ENCODE peak calls at places on chromosomes 4 and X, in four cellular contexts. One of them, this sample, is unnamed.

GRCh38 chrX:20594985-20595384 is 328.3 kb upstream of the RPS6KA3 start:
- DNase-seq in ovary: no peak
- DNase-seq in type B pancreatic cell: no peak
- DNase-seq in MM.1S: no peak
- DNase-seq in this sample: no peak

GRCh38 chrX:136063340-136064079 is 78.3 kb downstream of the SLC9A6 start:
- DNase-seq in ovary: no peak
- DNase-seq in type B pancreatic cell: no peak
- DNase-seq in MM.1S: no peak
- DNase-seq in this sample: no peak

GRCh38 chrX:23185951-23186350 is 148.7 kb upstream of the PTCHD1 start:
- DNase-seq in ovary: no peak
- DNase-seq in type B pancreatic cell: no peak
- DNase-seq in MM.1S: no peak
- DNase-seq in this sample: no peak

GRCh38 chr4:115780835-115781234 is 667.4 kb upstream of the NDST4 start:
- DNase-seq in ovary: no peak
- DNase-seq in type B pancreatic cell: no peak
- DNase-seq in MM.1S: no peak
- DNase-seq in this sample: no peak

GRCh38 chr4:39494354-39494753 is 32.9 kb downstream of the UGDH start:
- DNase-seq in ovary: no peak
- DNase-seq in type B pancreatic cell: no peak
- DNase-seq in MM.1S: no peak
- DNase-seq in this sample: no peak

GRCh38 chr4:159400782-159401712 is 298.2 kb downstream of the RAPGEF2 start:
- DNase-seq in ovary: no peak
- DNase-seq in type B pancreatic cell: no peak
- DNase-seq in MM.1S: no peak
- DNase-seq in this sample: no peak

GRCh38 chr4:148214529-148215166 is 227.6 kb downstream of the NR3C2 start:
- DNase-seq in ovary: peak
- DNase-seq in type B pancreatic cell: no peak
- DNase-seq in MM.1S: no peak
- DNase-seq in this sample: no peak

GRCh38 chrX:76279007-76279406 is 106.1 kb downstream of the PBDC1 start:
- DNase-seq in ovary: no peak
- DNase-seq in type B pancreatic cell: no peak
- DNase-seq in MM.1S: peak
- DNase-seq in this sample: peak

GRCh38 chrX:16610121-16610565 is 39.8 kb upstream of the S100G start:
- DNase-seq in ovary: no peak
- DNase-seq in type B pancreatic cell: no peak
- DNase-seq in MM.1S: no peak
- DNase-seq in this sample: no peak

GRCh38 chrX:84047339-84047738 is 140.7 kb downstream of the RPS6KA6 start:
- DNase-seq in ovary: no peak
- DNase-seq in type B pancreatic cell: no peak
- DNase-seq in MM.1S: no peak
- DNase-seq in this sample: no peak

GRCh38 chrX:101230636-101231035 is 11.1 kb downstream of the DRP2 start:
- DNase-seq in ovary: no peak
- DNase-seq in type B pancreatic cell: no peak
- DNase-seq in MM.1S: no peak
- DNase-seq in this sample: no peak

GRCh38 chr4:139594591-139595185 is 38.7 kb upstream of the SETD7 start:
- DNase-seq in ovary: no peak
- DNase-seq in type B pancreatic cell: no peak
- DNase-seq in MM.1S: no peak
- DNase-seq in this sample: no peak

GRCh38 chr4:65918872-65919271 is 248.6 kb upstream of the EPHA5 start:
- DNase-seq in ovary: no peak
- DNase-seq in type B pancreatic cell: no peak
- DNase-seq in MM.1S: no peak
- DNase-seq in this sample: no peak

DNA sequence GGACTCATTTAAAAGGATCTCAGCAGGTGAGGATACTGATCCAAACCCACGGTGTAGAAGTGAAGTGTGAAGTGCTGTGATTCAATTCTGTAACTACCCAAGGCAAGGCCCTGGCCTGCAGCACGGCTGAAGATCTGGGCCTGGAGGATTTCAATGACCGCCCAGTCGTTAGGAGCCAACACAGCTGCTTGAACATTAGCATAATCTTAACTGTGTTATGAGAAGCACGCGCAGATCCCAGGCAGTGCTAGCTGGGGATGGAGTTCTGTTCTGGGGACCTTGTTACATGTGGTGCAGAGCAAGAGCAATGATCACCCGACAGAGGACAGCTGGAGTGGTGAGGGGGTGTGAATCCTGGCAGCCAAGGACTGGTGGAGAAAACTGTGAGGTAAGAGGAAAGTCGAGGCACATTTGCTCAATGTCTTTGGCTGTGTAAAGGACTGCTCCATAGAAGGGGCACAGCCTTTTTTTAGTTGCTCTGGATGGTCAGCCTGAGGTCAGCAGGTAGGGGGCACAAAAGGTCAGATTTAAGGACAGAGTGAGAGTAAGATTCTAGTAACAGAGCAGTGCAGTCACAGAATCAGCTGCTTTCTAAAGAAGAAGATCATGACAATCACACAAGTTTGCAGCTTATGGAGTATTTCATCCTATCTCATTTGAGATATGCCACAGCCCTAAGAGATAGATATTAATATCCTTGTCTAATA is 181.8 kb downstream of the DCLK2 start:
- DNase-seq in ovary: no peak
- DNase-seq in type B pancreatic cell: no peak
- DNase-seq in MM.1S: no peak
- DNase-seq in this sample: no peak
- TF ChIP-seq CTCF in ovary: no peak
- TF ChIP-seq CTCF in type B pancreatic cell: no peak
- TF ChIP-seq CTCF in MM.1S: no peak
- TF ChIP-seq CTCF in this sample: no peak

GRCh38 chr4:155173371-155173770 is 35.1 kb upstream of the NPY2R start:
- DNase-seq in ovary: no peak
- DNase-seq in type B pancreatic cell: no peak
- DNase-seq in MM.1S: no peak
- DNase-seq in this sample: no peak
- TF ChIP-seq CTCF in ovary: no peak
- TF ChIP-seq CTCF in type B pancreatic cell: no peak
- TF ChIP-seq CTCF in MM.1S: no peak
- TF ChIP-seq CTCF in this sample: no peak

GRCh38 chrX:19005909-19006308 is 22.0 kb upstream of the PHKA2 start:
- DNase-seq in ovary: no peak
- DNase-seq in type B pancreatic cell: no peak
- DNase-seq in MM.1S: no peak
- DNase-seq in this sample: no peak
- TF ChIP-seq CTCF in ovary: no peak
- TF ChIP-seq CTCF in type B pancreatic cell: no peak
- TF ChIP-seq CTCF in MM.1S: no peak
- TF ChIP-seq CTCF in this sample: no peak

GRCh38 chr4:184511156-184511555 is 36.8 kb upstream of the IRF2 start:
- DNase-seq in ovary: no peak
- DNase-seq in type B pancreatic cell: no peak
- DNase-seq in MM.1S: no peak
- DNase-seq in this sample: no peak

GRCh38 chr4:184503869-184504300 is 29.5 kb upstream of the IRF2 start:
- DNase-seq in ovary: no peak
- DNase-seq in type B pancreatic cell: no peak
- DNase-seq in MM.1S: no peak
- DNase-seq in this sample: no peak

GRCh38 chr4:184504385-184504784 is 30.0 kb upstream of the IRF2 start:
- DNase-seq in ovary: no peak
- DNase-seq in type B pancreatic cell: no peak
- DNase-seq in MM.1S: no peak
- DNase-seq in this sample: no peak

GRCh38 chr4:184510431-184510830 is 36.1 kb upstream of the IRF2 start:
- DNase-seq in ovary: no peak
- DNase-seq in type B pancreatic cell: no peak
- DNase-seq in MM.1S: no peak
- DNase-seq in this sample: no peak

DNA sequence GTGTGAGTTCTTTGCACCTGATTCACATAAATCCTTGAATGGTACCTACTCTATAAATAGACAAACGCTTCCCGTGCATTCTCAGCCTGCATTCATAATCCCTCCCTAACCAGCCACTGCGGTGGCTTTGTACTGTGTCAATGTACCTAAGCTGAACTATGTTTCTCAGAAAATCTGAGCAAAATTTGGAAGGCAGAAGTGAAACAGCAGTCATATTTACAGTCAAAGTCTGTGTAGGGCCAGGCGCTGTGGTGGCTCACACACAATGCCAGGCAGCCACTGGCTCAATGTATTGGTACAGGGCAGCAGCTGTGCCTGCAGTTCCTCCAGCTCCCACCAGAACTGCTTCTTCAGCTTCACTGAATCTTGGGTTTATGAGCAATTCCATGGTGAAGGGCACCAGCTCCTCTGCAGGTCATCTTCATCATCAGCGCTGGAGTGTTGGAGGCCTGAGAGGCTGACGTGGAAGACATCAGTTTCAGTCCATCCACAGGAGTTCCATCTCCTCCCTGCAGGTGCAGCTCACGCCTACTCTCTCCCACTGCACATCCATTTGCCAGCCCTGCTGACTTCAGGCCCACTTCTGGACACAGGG is 32.3 kb upstream of the IRF2 start:
- DNase-seq in ovary: no peak
- DNase-seq in type B pancreatic cell: no peak
- DNase-seq in MM.1S: peak
- DNase-seq in this sample: peak
- TF ChIP-seq CTCF in ovary: no peak
- TF ChIP-seq CTCF in type B pancreatic cell: peak
- TF ChIP-seq CTCF in MM.1S: peak
- TF ChIP-seq CTCF in this sample: peak

GRCh38 chr4:54139332-54139731 is 39.4 kb downstream of the GSX2 start:
- DNase-seq in ovary: no peak
- DNase-seq in type B pancreatic cell: no peak
- DNase-seq in MM.1S: no peak
- DNase-seq in this sample: no peak
- TF ChIP-seq CTCF in ovary: no peak
- TF ChIP-seq CTCF in type B pancreatic cell: no peak
- TF ChIP-seq CTCF in MM.1S: no peak
- TF ChIP-seq CTCF in this sample: no peak